ENCODE peak calls at places on chromosomes 13 and 19, in five cellular contexts. W is right lobe of liver, P is lower leg skin, F is AG04449, E is left ventricle myocardium inferior. K is an unnamed sample.

GRCh38 chr19:17089238-17089637 is 13.7 kb downstream of the MYO9B start:
- DNase-seq in E (no peak), W (no peak), P (no peak), F (no peak), K (no peak)

GRCh38 chr13:42363941-42364612 is 92.1 kb downstream of the AKAP11 start:
- DNase-seq in F (no peak), E (no peak), W (no peak), P (no peak), K (no peak)

GRCh38 chr19:10510301-10510802 is 6.9 kb downstream of the S1PR5 start:
- DNase-seq in E (no peak), P (no peak), W (no peak), F (no peak), K (peak; percentile 77)

GRCh38 chr19:40229484-40229883 is 3.0 kb upstream of the CCNP start:
- DNase-seq in F (no peak), P (no peak), E (no peak), W (no peak), K (no peak)

GRCh38 chr13:50075619-50076097 is 60.4 kb downstream of the KCNRG start:
- DNase-seq in F (no peak), W (no peak), E (no peak), P (no peak), K (no peak)

GRCh38 chr19:7771072-7771471 is 8.0 kb downstream of the CLEC4M start:
- DNase-seq in F (no peak), E (no peak), P (peak; percentile 69), W (no peak), K (no peak)

GRCh38 chr19:41940443-41941409 is 12.5 kb upstream of the ERFL start:
- DNase-seq in E (no peak), P (no peak), F (no peak), W (no peak), K (no peak)

GRCh38 chr19:19458110-19458816 is 52.8 kb downstream of the GATAD2A start:
- DNase-seq in F (no peak), P (no peak), E (no peak), W (no peak), K (no peak)

GRCh38 chr19:55257461-55258411 is 1.1 kb downstream of the PPP6R1 start:
- DNase-seq in W (no peak), E (no peak), F (no peak), P (no peak), K (no peak)

GRCh38 chr19:6772028-6772865 is at the start of gene VAV1:
- DNase-seq in F (no peak), E (peak; percentile 58), P (peak; percentile 90), W (peak; percentile 72), K (no peak)

GRCh38 chr19:16073988-16074387 is 2.3 kb upstream of the TPM4 start:
- DNase-seq in P (no peak), E (no peak), W (no peak), F (no peak), K (no peak)

GRCh38 chr19:33377586-33378475 is 4.3 kb downstream of the CEBPG start:
- DNase-seq in E (no peak), W (no peak), P (peak; percentile 85), F (no peak), K (no peak)

DNA sequence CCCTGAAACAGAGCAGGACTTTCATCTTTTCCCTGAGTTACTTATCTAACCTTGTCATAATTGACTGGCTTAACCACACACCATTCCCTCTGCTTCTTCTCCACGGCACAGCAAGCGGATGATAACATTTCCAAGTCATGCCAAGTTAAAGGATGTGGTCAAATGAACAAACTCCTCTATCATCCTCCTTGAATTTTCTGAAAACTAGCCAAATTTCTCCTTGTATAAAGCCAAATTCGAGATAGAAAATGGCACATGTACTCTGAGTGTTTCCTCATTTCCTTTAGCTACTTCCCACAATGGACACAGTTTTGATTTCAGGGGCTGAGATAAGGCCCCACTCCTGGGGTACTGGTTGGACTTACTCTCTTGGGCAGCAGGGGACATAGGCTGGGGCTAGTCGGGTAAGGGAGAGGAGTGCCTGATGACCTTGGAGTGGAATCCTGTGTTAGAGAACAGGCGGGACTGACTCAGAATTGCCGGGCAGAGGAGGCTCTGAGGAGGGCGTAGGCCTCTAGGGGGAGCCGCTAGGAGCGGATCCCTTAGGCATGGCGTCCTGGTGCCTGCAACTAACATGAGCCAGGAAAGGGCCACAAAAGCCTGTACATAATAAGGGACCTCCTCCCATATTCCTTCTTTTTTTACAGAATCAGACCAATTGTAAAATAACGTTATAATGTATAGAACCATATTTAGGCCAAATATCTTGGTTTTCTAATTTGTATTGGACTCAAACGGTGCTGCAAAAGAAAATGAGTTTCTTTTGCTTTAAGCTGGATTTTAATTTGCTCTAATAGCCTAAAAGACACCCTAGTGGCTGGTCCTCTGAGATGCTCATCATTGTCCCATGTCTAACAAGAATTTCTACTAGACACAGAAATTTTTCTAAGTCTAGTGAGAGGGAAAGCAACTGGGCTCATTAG is 20.4 kb upstream of the TMTC4 start:
- DNase-seq in E (no peak), W (peak; percentile 35), F (no peak), P (peak; percentile 62), K (no peak)
- TF ChIP-seq CTCF in E (peak; percentile 47), W (peak; percentile 38), F (peak; percentile 71), P (no peak), K (peak; percentile 73)

DNA sequence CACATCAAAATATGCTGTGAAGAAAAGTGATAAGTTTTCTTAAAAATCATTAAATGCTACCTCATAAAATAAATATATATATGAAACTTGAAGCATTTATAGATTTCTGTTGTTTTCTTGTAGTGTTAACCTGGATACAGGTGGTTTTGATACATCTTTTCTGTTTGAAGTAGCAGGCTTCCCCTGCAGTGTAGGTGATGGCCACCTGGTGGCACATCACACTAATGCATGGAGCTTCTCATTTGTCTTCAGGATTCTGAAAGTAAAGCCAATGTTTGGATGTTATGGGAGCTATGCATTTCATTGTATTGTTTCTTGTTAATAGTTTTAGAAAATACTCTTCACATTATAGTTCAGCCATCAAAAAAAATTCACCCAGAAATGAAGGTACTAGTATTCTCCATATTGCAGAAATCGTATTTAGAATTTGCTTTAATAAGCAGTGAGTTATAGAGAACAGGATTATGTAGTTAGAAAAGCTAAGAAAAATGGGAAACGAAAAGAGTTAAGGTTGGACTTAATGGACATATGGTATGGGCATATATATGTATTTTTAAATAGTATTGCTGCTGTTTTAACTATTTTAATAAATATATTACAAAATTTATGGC is 18.7 kb downstream of the GPR180 start:
- DNase-seq in P (no peak), E (no peak), W (no peak), F (no peak), K (no peak)
- TF ChIP-seq CTCF in P (no peak), E (peak; percentile 58), W (peak; percentile 72), F (peak; percentile 61), K (peak; percentile 87)

GRCh38 chr19:4206818-4207484 is 22.4 kb upstream of the EBI3 start:
- DNase-seq in W (no peak), F (no peak), E (no peak), P (no peak), K (no peak)
- TF ChIP-seq CTCF in W (peak; percentile 31), F (no peak), E (peak; percentile 18), P (no peak), K (peak; percentile 26)

GRCh38 chr13:51801631-51802099 is 2.3 kb downstream of the DHRS12 start:
- DNase-seq in P (peak; percentile 94), F (no peak), W (peak; percentile 87), E (peak; percentile 81), K (no peak)
- TF ChIP-seq CTCF in P (no peak), F (no peak), W (no peak), E (no peak), K (no peak)

DNA sequence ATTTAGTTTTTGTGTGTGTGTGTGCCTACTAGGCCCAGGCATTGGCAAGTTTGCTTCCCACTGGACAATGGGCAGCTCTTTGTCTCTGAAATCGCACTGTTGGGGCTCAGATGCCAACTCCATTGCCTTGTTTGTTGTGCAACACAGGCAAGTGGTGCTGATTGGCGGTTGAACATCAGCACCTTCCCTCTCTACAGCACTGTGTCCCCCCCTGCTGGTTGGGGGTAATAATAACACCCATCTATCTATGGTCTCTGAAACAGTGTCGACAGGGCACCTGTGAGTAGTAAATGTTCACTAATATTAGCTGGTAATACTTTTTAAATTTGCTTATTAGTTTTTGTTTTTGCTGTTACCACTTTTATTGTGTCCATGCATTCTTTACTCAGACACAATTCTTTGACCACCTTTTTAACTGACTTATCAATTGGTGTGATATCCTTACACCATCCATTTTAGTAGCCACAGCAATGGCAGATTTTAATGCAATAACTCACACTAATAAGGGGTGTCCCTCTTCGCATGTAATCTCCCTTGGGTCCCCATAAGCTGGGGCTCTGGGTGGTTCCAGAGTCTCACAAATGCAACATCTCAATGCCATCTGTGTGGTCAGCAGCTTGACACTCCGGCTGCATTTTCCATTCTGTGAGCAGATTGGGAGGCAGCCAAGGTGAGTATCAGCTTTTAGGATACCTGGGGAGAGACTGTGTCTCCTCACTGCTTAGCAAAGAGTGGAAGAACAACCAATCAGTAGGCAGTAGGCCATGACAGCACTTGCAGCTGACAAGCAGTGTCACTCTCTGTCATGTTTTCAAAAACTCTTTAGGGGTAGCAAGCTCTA is 47.7 kb upstream of the UQCRFS1 start:
- DNase-seq in F (no peak), W (no peak), P (peak; percentile 46), E (no peak), K (no peak)
- TF ChIP-seq CTCF in F (peak; percentile 28), W (peak; percentile 20), P (no peak), E (peak; percentile 34), K (peak; percentile 74)

DNA sequence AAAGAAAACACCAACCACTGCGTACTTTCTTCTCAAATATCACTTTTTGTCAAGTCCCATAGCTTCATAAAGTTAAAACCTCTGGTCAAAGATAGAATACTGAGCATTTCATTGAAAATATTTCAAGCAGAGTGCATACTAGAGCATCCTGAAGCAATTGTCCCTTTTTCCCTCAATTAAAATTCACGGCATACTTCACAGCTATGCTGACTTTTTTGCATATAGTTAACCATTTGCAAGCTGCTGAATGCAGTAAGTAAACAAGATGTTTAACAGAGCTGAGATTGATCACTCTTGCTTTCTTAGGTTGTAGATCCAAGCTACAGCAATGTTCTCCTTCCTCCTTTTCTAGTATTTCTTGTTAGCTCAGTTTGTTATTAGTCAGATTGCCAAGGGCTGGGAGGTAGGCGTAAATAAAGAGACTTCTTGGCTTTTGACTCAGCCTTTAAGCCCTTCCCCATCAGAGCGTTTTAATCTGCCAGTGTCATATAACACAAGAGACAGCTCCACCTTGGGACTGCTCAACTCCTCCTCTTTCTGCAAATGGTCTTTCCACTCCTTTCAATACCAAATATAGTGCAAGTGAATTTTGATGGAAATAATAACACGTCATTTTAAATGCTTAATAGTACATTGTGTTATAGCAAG is at the start of gene SLITRK6:
- DNase-seq in W (no peak), F (peak; percentile 7), E (no peak), P (no peak), K (no peak)
- TF ChIP-seq CTCF in W (no peak), F (no peak), E (no peak), P (no peak), K (no peak)